ENCODE peak calls at places on chromosomes 2 and 18, in four cellular contexts. U, Q, Z and H are unnamed samples.

GRCh38 chr2:71611247-71611646 is 157.9 kb downstream of the DYSF start:
- DNase-seq in U (no peak), Q (no peak), Z (no peak), H (no peak)

GRCh38 chr2:152240559-152241231 is 65.1 kb upstream of the STAM2 start:
- DNase-seq in U (no peak), Q (no peak), Z (no peak), H (no peak)

GRCh38 chr2:42568431-42569115 is at the start of gene MTA3:
- DNase-seq in U (peak; percentile 73), Q (peak; percentile 27), Z (no peak), H (peak; percentile 67)

GRCh38 chr2:118774458-118775133 is 72.9 kb downstream of the EN1 start:
- DNase-seq in U (peak; percentile 83), Q (no peak), Z (no peak), H (peak; percentile 83)

GRCh38 chr2:174878537-174879147 is 114.4 kb upstream of the CHRNA1 start:
- DNase-seq in U (no peak), Q (no peak), Z (no peak), H (peak; percentile 12)

GRCh38 chr2:225824748-225825449 is 425.4 kb downstream of the NYAP2 start:
- DNase-seq in U (no peak), Q (no peak), Z (no peak), H (no peak)

GRCh38 chr2:210606001-210606400 is 49.6 kb downstream of the CPS1 start:
- DNase-seq in U (no peak), Q (no peak), Z (no peak), H (no peak)

GRCh38 chr2:112154246-112155110 is 16.3 kb downstream of the FBLN7 start:
- DNase-seq in U (no peak), Q (no peak), Z (no peak), H (no peak)

GRCh38 chr2:210421916-210422315 is 54.6 kb downstream of the LANCL1 start:
- DNase-seq in U (no peak), Q (peak; percentile 9), Z (no peak), H (no peak)

GRCh38 chr2:235418918-235419317 is 74.9 kb upstream of the AGAP1 start:
- DNase-seq in U (no peak), Q (no peak), Z (no peak), H (no peak)

GRCh38 chr2:150759531-150759930 is 272.1 kb upstream of the RND3 start:
- DNase-seq in U (no peak), Q (no peak), Z (no peak), H (no peak)

GRCh38 chr18:394276-394996 is 106.1 kb downstream of the COLEC12 start:
- DNase-seq in U (no peak), Q (no peak), Z (no peak), H (no peak)

GRCh38 chr18:34649072-34649471 is 61.0 kb upstream of the DTNA start:
- DNase-seq in U (no peak), Q (no peak), Z (no peak), H (no peak)

GRCh38 chr2:231648579-231649174 is 56.0 kb downstream of the TEX44 start:
- DNase-seq in U (no peak), Q (peak; percentile 65), Z (no peak), H (peak; percentile 62)

GRCh38 chr2:240570531-240571313 is 2.4 kb downstream of the RNPEPL1 start:
- DNase-seq in U (no peak), Q (no peak), Z (no peak), H (no peak)

GRCh38 chr2:96111823-96112500 is 4.4 kb downstream of the ADRA2B start:
- DNase-seq in U (no peak), Q (no peak), Z (no peak), H (no peak)

GRCh38 chr2:152874955-152875354 is 156.5 kb downstream of the ARL6IP6 start:
- DNase-seq in U (no peak), Q (no peak), Z (no peak), H (no peak)

GRCh38 chr18:12608292-12608691 is 49.6 kb downstream of the SPIRE1 start:
- DNase-seq in U (no peak), Q (peak; percentile 73), Z (no peak), H (no peak)

GRCh38 chr18:5397102-5397501 is 101.6 kb upstream of the ZBTB14 start:
- DNase-seq in U (no peak), Q (no peak), Z (no peak), H (no peak)

GRCh38 chr2:212364106-212364505 is 174.5 kb downstream of the ERBB4 start:
- DNase-seq in U (no peak), Q (no peak), Z (no peak), H (no peak)

GRCh38 chr2:24175631-24176030 is 778 bp downstream of the FAM228A start:
- DNase-seq in U (no peak), Q (no peak), Z (no peak), H (no peak)

GRCh38 chr2:28717339-28717758 is 34.3 kb upstream of the PPP1CB start:
- DNase-seq in U (no peak), Q (peak; percentile 23), Z (no peak), H (no peak)

GRCh38 chr2:175135177-175135576 is 32.8 kb downstream of the ATF2 start:
- DNase-seq in U (no peak), Q (no peak), Z (no peak), H (no peak)

GRCh38 chr2:24708537-24709152 is 84.5 kb downstream of the PTRHD1 start:
- DNase-seq in U (no peak), Q (no peak), Z (no peak), H (no peak)

GRCh38 chr18:61606068-61606660 is 272.9 kb downstream of the CDH20 start:
- DNase-seq in U (no peak), Q (no peak), Z (no peak), H (no peak)

GRCh38 chr2:38592951-38593350 is 9.8 kb downstream of the HNRNPLL start:
- DNase-seq in U (no peak), Q (no peak), Z (no peak), H (no peak)

GRCh38 chr2:98769784-98770183 is 38.9 kb upstream of the MGAT4A start:
- DNase-seq in U (no peak), Q (peak; percentile 40), Z (no peak), H (no peak)

GRCh38 chr2:179524940-179525339 is 260.3 kb upstream of the SESTD1 start:
- DNase-seq in U (no peak), Q (peak; percentile 49), Z (no peak), H (no peak)

GRCh38 chr2:73994544-73994831 is 9.8 kb downstream of the TET3 start:
- DNase-seq in U (no peak), Q (no peak), Z (no peak), H (no peak)

GRCh38 chr2:27303093-27304025 is 4.9 kb downstream of the UCN start:
- DNase-seq in U (peak; percentile 80), Q (peak; percentile 86), Z (no peak), H (peak; percentile 67)
- TF ChIP-seq FOXK2 in U (peak; percentile 46), Q (peak; percentile 32), Z (no peak), H (no peak)

GRCh38 chr18:75545189-75545588 is 117.7 kb upstream of the SMIM21 start:
- DNase-seq in U (no peak), Q (no peak), Z (no peak), H (no peak)

GRCh38 chr18:75551071-75551470 is 123.6 kb upstream of the SMIM21 start:
- DNase-seq in U (no peak), Q (no peak), Z (no peak), H (no peak)

GRCh38 chr18:75544496-75544895 is 117.0 kb upstream of the SMIM21 start:
- DNase-seq in U (no peak), Q (no peak), Z (no peak), H (no peak)

GRCh38 chr18:75546964-75547363 is 119.5 kb upstream of the SMIM21 start:
- DNase-seq in U (peak; percentile 14), Q (no peak), Z (no peak), H (no peak)

GRCh38 chr18:75548353-75548752 is 120.8 kb upstream of the SMIM21 start:
- DNase-seq in U (no peak), Q (no peak), Z (no peak), H (no peak)
- TF ChIP-seq FOXK2 in U (no peak), Q (no peak), Z (no peak), H (no peak)

GRCh38 chr2:8096484-8096883 is 585.4 kb upstream of the ID2 start:
- DNase-seq in U (no peak), Q (no peak), Z (no peak), H (no peak)
- TF ChIP-seq FOXK2 in U (no peak), Q (no peak), Z (no peak), H (no peak)

GRCh38 chr2:145000376-145000775 is 480.5 kb upstream of the ZEB2 start:
- DNase-seq in U (no peak), Q (no peak), Z (no peak), H (no peak)
- TF ChIP-seq FOXK2 in U (no peak), Q (no peak), Z (no peak), H (no peak)

DNA sequence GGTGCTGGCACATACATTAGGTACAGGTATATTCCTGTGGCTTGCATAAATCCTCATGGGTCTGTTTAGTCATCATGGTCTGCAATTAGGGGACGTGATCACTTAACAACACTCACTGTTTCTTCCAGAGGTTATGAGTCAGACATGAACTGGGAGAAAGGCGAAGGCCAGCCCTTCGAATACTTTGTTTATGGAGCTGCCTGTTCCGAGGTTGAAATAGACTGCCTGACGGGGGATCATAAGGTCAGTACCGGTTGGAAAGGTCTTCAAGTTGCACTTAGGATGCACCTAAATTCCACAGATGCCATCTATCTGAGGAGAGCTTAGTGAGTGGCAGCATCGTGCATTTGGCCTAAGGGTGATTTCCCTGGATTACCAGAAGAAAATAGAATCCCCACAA is 76.9 kb downstream of the AOX1 start:
- DNase-seq in U (no peak), Q (peak; percentile 28), Z (no peak), H (no peak)
- TF ChIP-seq FOXK2 in U (no peak), Q (no peak), Z (no peak), H (no peak)

GRCh38 chr18:52152036-52152435 is 188.0 kb upstream of the DCC start:
- DNase-seq in U (no peak), Q (no peak), Z (no peak), H (no peak)

DNA sequence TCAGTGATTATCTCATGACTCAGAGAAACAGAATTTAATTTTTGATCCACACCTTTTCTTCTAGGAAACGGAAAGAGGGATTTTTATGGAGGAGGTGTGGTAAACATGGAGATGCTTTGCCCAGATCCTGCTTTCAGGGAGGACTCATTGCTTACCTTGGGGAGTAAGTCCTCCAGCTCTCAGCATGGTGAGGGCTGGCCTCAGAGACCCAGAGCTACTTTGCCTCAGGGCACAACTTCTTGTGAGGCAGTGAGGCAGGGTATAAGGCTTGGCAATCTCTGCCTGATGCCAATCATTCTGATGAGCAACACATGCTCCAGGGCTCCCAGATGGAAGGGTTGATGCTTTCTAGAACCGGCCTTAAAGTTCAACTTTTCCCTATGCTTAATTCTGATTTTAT is 189.9 kb upstream of the DCC start:
- DNase-seq in U (no peak), Q (no peak), Z (no peak), H (no peak)
- TF ChIP-seq FOXK2 in U (no peak), Q (no peak), Z (no peak), H (no peak)